ENCODE peak calls at places on chromosome 4, in eight cellular contexts. W is CD8-positive, alpha-beta memory T cell; P is H9; D is NCI-H69; I is fibroblast of lung; O is K562; R is NCI-H460; A is heart left ventricle. J is an unnamed sample.
A peak's percentile ranks its signal among the peaks of the same experiment; 100 is the strongest.

GRCh38 chr4:81215219-81215892 is at the start of gene PRKG2:
- DNase-seq in D (peak; percentile 41), P (peak; percentile 61), I (peak; percentile 73), O (no peak), R (no peak), A (no peak), W (no peak), J (no peak)

GRCh38 chr4:143253156-143253555 is 68.4 kb downstream of the USP38 start:
- DNase-seq in D (no peak), A (no peak), W (no peak), P (no peak), I (no peak), O (no peak), R (no peak), J (no peak)

GRCh38 chr4:24282446-24282845 is 301.9 kb downstream of the DHX15 start:
- DNase-seq in O (no peak), P (no peak), W (no peak), I (no peak), R (no peak), D (no peak), A (peak; percentile 50), J (no peak)

GRCh38 chr4:76654796-76655195 is 219.8 kb downstream of the SHROOM3 start:
- DNase-seq in A (no peak), P (no peak), I (no peak), D (no peak), W (no peak), O (no peak), R (no peak), J (no peak)

GRCh38 chr4:184962125-184962638 is 56.1 kb upstream of the HELT start:
- DNase-seq in O (no peak), D (no peak), R (no peak), W (no peak), I (no peak), P (peak; percentile 1), A (no peak), J (no peak)

GRCh38 chr4:144190009-144190408 is 49.5 kb upstream of the GYPA start:
- DNase-seq in W (no peak), D (no peak), I (no peak), P (no peak), A (no peak), O (no peak), R (no peak), J (no peak)

GRCh38 chr4:138562544-138562961 is 320.4 kb upstream of the SLC7A11 start:
- DNase-seq in D (peak; percentile 0), W (no peak), O (no peak), I (peak; percentile 81), P (no peak), A (peak; percentile 25), R (no peak), J (no peak)

GRCh38 chr4:132593717-132594400 is 555.2 kb upstream of the PCDH10 start:
- DNase-seq in D (no peak), P (no peak), W (no peak), O (no peak), A (no peak), I (peak; percentile 15), R (no peak), J (no peak)

GRCh38 chr4:186149872-186150271 is 41.5 kb upstream of the CYP4V2 start:
- DNase-seq in R (peak; percentile 36), P (peak; percentile 93), O (peak; percentile 58), W (no peak), D (no peak), A (peak; percentile 70), I (peak; percentile 53), J (peak; percentile 63)

GRCh38 chr4:123832173-123833026 is 435.8 kb downstream of the SPRY1 start:
- DNase-seq in W (no peak), A (peak; percentile 75), R (peak; percentile 0), I (peak; percentile 99), P (no peak), D (no peak), O (no peak), J (peak; percentile 60)

GRCh38 chr4:2243682-2244380 is 1.9 kb upstream of the HAUS3 start:
- DNase-seq in D (peak; percentile 43), O (peak; percentile 71), P (peak; percentile 31), W (no peak), A (peak; percentile 64), R (no peak), I (peak; percentile 58), J (peak; percentile 53)

GRCh38 chr4:25973346-25973745 is 59.3 kb downstream of the SMIM20 start:
- DNase-seq in W (no peak), R (no peak), O (no peak), I (no peak), A (no peak), D (no peak), P (no peak), J (peak; percentile 49)

GRCh38 chr4:32163125-32163524 is 1443.0 kb downstream of the PCDH7 start:
- DNase-seq in W (no peak), A (no peak), P (no peak), R (no peak), O (no peak), D (no peak), I (no peak), J (no peak)

GRCh38 chr4:38623260-38623659 is 40.7 kb upstream of the KLF3 start:
- DNase-seq in R (no peak), P (no peak), A (no peak), I (no peak), D (no peak), W (no peak), O (no peak), J (no peak)

GRCh38 chr4:16205298-16206164 is 20.7 kb downstream of the TAPT1 start:
- DNase-seq in O (peak; percentile 28), A (no peak), D (peak; percentile 55), R (no peak), W (peak; percentile 38), I (no peak), P (no peak), J (no peak)

GRCh38 chr4:159682996-159683395 is 580.1 kb downstream of the RAPGEF2 start:
- DNase-seq in W (no peak), D (no peak), R (no peak), O (no peak), I (no peak), P (no peak), A (no peak), J (no peak)

GRCh38 chr4:81625422-81626417 is 154.0 kb upstream of the RASGEF1B start:
- DNase-seq in I (no peak), P (no peak), R (no peak), O (no peak), W (no peak), D (peak; percentile 88), A (no peak), J (no peak)

GRCh38 chr4:82584921-82585320 is 23.1 kb upstream of the TMEM150C start:
- DNase-seq in O (no peak), R (no peak), I (no peak), W (no peak), D (no peak), A (no peak), P (no peak), J (no peak)

GRCh38 chr4:71827811-71828210 is 43.9 kb upstream of the GC start:
- DNase-seq in D (no peak), P (peak; percentile 36), I (no peak), O (no peak), A (no peak), R (no peak), W (no peak), J (no peak)

GRCh38 chr4:3079694-3080123 is 5.2 kb downstream of the HTT start:
- DNase-seq in P (no peak), W (no peak), R (no peak), O (peak; percentile 87), D (no peak), I (no peak), A (no peak), J (no peak)

GRCh38 chr4:21451032-21451431 is 497.5 kb downstream of the KCNIP4 start:
- DNase-seq in O (no peak), I (peak; percentile 64), P (no peak), R (no peak), W (no peak), A (no peak), D (no peak), J (no peak)

J was measured in left ventricle myocardium superior.